ENCODE peak calls at places on chromosome 4, in seven cellular contexts. W is effector CD4-positive, alpha-beta T cell; O is immature natural killer cell; D is AG08396; M is GM13977; Q is thoracic aorta; B is NCI-H2107. Y is an unnamed sample.

GRCh38 chr4:98314791-98315565 is 53.8 kb downstream of the RAP1GDS1 start:
- DNase-seq in B (no peak), W (no peak), D (peak), O (no peak), Q (no peak), M (no peak), Y (no peak)

GRCh38 chr4:96146686-96147085 is 306.8 kb downstream of the PDHA2 start:
- DNase-seq in Q (no peak), W (no peak), B (no peak), O (no peak), M (no peak), D (no peak), Y (no peak)

GRCh38 chr4:27360651-27361347 is 500.2 kb downstream of the STIM2 start:
- DNase-seq in Q (no peak), M (no peak), O (no peak), D (no peak), W (no peak), B (no peak), Y (no peak)

GRCh38 chr4:186472948-186473347 is 82.4 kb downstream of the MTNR1A start:
- DNase-seq in Q (no peak), M (no peak), O (no peak), B (no peak), D (peak), W (no peak), Y (no peak)

GRCh38 chr4:186501554-186501953 is 53.8 kb downstream of the MTNR1A start:
- DNase-seq in W (no peak), B (no peak), D (no peak), Q (no peak), O (no peak), M (no peak), Y (no peak)

GRCh38 chr4:145539677-145540076 is 58.0 kb downstream of the SMAD1 start:
- DNase-seq in O (no peak), W (no peak), M (no peak), D (no peak), B (no peak), Q (no peak), Y (no peak)

GRCh38 chr4:149933883-149934282 is 118.2 kb upstream of the IQCM start:
- DNase-seq in D (no peak), O (no peak), M (no peak), W (no peak), B (no peak), Q (no peak), Y (no peak)

GRCh38 chr4:114038762-114039392 is 59.4 kb upstream of the ARSJ start:
- DNase-seq in Q (no peak), M (no peak), W (no peak), B (no peak), D (no peak), O (no peak), Y (no peak)

GRCh38 chr4:139153411-139154133 is 23.4 kb downstream of the ELF2 start:
- DNase-seq in B (no peak), M (no peak), W (no peak), D (no peak), O (no peak), Q (no peak), Y (no peak)